ENCODE peak calls at places on chromosomes 5 and 9, in five cellular contexts. L is Panc1, W is psoas muscle, A is neural progenitor cell, X is ovary. E is an unnamed sample.

GRCh38 chr9:121691890-121692289 is 40.5 kb downstream of the DAB2IP start:
- DNase-seq in L (no peak), W (no peak), A (no peak), X (peak; percentile 47), E (no peak)

GRCh38 chr5:138241688-138242547 is 28.8 kb upstream of the CDC23 start:
- DNase-seq in A (peak; percentile 69), W (peak; percentile 57), L (no peak), X (no peak), E (no peak)

GRCh38 chr5:167261309-167262100 is 1029.9 kb upstream of the WWC1 start:
- DNase-seq in A (peak; percentile 21), L (no peak), W (no peak), X (no peak), E (no peak)

GRCh38 chr5:147464211-147464610 is 45.7 kb downstream of the DPYSL3 start:
- DNase-seq in L (no peak), X (no peak), W (no peak), A (peak; percentile 60), E (no peak)

GRCh38 chr9:92506184-92506857 is 24.0 kb upstream of the ASPN start:
- DNase-seq in A (no peak), L (no peak), X (peak; percentile 48), W (peak; percentile 62), E (no peak)

GRCh38 chr9:105191508-105192118 is 52.8 kb upstream of the SLC44A1 start:
- DNase-seq in W (no peak), L (no peak), A (no peak), X (no peak), E (no peak)

GRCh38 chr5:168089201-168089887 is 202.1 kb upstream of the WWC1 start:
- DNase-seq in W (no peak), A (no peak), X (no peak), L (no peak), E (no peak)

GRCh38 chr9:114497727-114498382 is 7.4 kb downstream of the WHRN start:
- DNase-seq in A (no peak), X (no peak), L (no peak), W (no peak), E (no peak)

GRCh38 chr5:25027016-25027415 is 382.2 kb upstream of the CDH10 start:
- DNase-seq in X (no peak), A (no peak), L (no peak), W (no peak), E (no peak)

GRCh38 chr9:113709721-113710120 is 166.4 kb upstream of the ZNF618 start:
- DNase-seq in W (no peak), A (no peak), L (no peak), X (no peak), E (no peak)

GRCh38 chr5:157387683-157388093 is 72.3 kb upstream of the NIPAL4 start:
- DNase-seq in A (no peak), X (peak; percentile 43), W (no peak), L (peak; percentile 46), E (no peak)

GRCh38 chr5:77232959-77233358 is 22.5 kb downstream of the PDE8B start:
- DNase-seq in W (no peak), X (no peak), L (no peak), A (no peak), E (no peak)

GRCh38 chr9:70936536-70936935 is 184.9 kb downstream of the TRPM3 start:
- DNase-seq in W (no peak), L (no peak), A (no peak), X (no peak), E (no peak)

GRCh38 chr9:124887832-124888231 is 25.9 kb downstream of the ARPC5L start:
- DNase-seq in X (no peak), L (no peak), W (no peak), A (peak; percentile 0), E (no peak)

GRCh38 chr5:130050585-130050984 is 146.3 kb downstream of the CHSY3 start:
- DNase-seq in L (no peak), X (no peak), A (no peak), W (no peak), E (no peak)

GRCh38 chr5:40486437-40487270 is 193.1 kb upstream of the PTGER4 start:
- DNase-seq in W (no peak), X (no peak), L (no peak), A (no peak), E (no peak)

GRCh38 chr5:1298067-1298551 is 3.2 kb upstream of the TERT start:
- DNase-seq in W (peak; percentile 36), L (no peak), X (no peak), A (no peak), E (peak; percentile 43)

GRCh38 chr5:65721050-65721774 is 697 bp downstream of the SGTB start:
- DNase-seq in L (no peak), W (peak; percentile 76), A (peak; percentile 50), X (peak; percentile 54), E (peak; percentile 64)

GRCh38 chr5:123921193-123921592 is 409.2 kb downstream of the CSNK1G3 start:
- DNase-seq in X (no peak), A (no peak), L (no peak), W (no peak), E (no peak)

GRCh38 chr9:108156270-108156998 is 666.9 kb upstream of the KLF4 start:
- DNase-seq in X (no peak), W (no peak), A (no peak), L (no peak), E (no peak)

GRCh38 chr5:97635553-97635952 is 452.5 kb upstream of the RIOK2 start:
- DNase-seq in X (no peak), A (no peak), L (no peak), W (no peak), E (no peak)

GRCh38 chr9:96071245-96072124 is 196.0 kb downstream of the ERCC6L2 start:
- DNase-seq in L (no peak), A (peak; percentile 67), X (no peak), W (no peak), E (no peak)

GRCh38 chr5:59660737-59661136 is 232.8 kb downstream of the PDE4D start:
- DNase-seq in A (no peak), W (no peak), X (no peak), L (no peak), E (no peak)

GRCh38 chr9:136539427-136540412 is 6.1 kb downstream of the NOTCH1 start:
- DNase-seq in L (no peak), A (no peak), W (peak; percentile 90), X (no peak), E (peak; percentile 96)

GRCh38 chr9:137811283-137811870 is 66.2 kb upstream of the CACNA1B start:
- DNase-seq in W (no peak), A (no peak), L (no peak), X (no peak), E (no peak)

GRCh38 chr9:120369608-120370220 is 210.3 kb downstream of the CDK5RAP2 start:
- DNase-seq in L (no peak), W (no peak), X (no peak), A (no peak), E (no peak)

GRCh38 chr9:127064335-127064734 is 58.1 kb downstream of the ANGPTL2 start:
- DNase-seq in A (no peak), W (no peak), X (no peak), L (no peak), E (no peak)

GRCh38 chr9:134720136-134720753 is 78.6 kb downstream of the COL5A1 start:
- DNase-seq in L (no peak), W (peak; percentile 39), X (no peak), A (no peak), E (no peak)

GRCh38 chr5:111127453-111128195 is 35.5 kb downstream of the WDR36 start:
- DNase-seq in W (no peak), X (no peak), A (no peak), L (no peak), E (no peak)

DNA sequence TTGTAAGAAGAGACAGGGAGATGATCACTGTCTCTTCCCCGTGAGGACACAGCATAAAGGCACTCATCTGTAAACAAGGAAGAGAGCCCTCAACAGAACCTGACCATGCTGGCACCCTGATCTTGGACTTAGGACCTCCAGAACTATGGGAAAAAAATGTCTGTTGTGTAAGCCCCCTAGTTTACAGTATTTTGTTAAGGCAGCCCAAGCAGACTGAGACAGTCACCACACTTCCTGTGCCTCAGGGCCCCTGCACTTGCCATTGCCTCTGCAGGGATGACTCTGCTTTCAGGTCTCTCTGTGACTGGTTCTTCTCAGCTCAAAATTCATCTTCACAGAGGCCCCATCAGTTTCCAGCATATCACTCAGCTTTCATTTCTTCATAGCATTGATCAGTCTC is 372.1 kb downstream of the TLE1 start:
- DNase-seq in L (no peak), X (no peak), W (no peak), A (no peak), E (no peak)
- H3K4me1 ChIP-seq in L (no peaks in the 10 kb centered on the region), X (no peaks in the 10 kb centered on the region), W (no peaks in the 10 kb centered on the region), A (no peaks in the 10 kb centered on the region), E (no peaks in the 10 kb centered on the region)

GRCh38 chr5:88480245-88480644 is 211.6 kb upstream of the TMEM161B start:
- DNase-seq in A (no peak), L (no peak), X (no peak), W (no peak), E (no peak)

GRCh38 chr5:88484367-88484766 is 215.7 kb upstream of the TMEM161B start:
- DNase-seq in A (no peak), L (no peak), X (no peak), W (no peak), E (no peak)

GRCh38 chr5:88486466-88486865 is 217.8 kb upstream of the TMEM161B start:
- DNase-seq in A (peak; percentile 24), X (no peak), W (no peak), L (no peak), E (no peak)

DNA sequence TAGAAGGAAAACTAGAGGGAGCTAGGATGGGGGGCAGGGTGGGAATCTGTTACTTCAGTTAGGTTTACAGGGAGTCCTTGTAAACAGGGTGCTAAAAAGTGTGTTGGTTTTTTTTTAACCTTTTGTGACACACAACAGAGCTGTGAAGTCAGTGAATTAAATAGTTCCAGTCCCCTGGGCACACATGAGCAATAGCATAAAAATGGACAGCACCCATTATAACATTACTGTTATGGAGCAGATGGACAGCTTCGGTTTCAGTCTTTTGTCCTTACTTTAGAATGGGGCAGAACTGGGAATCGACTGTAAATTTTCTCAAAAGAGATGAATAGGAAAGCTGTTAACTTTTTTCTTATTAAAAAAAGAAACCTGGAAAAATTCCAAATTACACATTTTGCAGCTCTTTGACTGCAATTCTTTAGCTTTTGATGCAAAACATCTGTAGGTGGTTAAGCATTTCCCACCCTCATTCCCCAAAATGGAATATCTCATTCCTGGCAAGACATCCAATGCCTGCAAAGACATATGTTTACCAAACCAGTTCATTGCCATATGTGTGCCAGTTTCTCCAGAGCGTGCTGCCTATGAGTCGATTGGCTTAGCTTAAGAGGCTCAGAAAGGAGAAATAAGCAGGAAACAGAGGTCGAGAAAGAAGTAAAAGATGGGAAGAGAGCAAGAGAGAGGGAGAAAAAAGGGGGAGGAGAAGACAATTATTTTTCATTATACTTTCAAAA is 212.3 kb upstream of the TMEM161B start:
- DNase-seq in X (no peak), A (no peak), L (no peak), W (no peak), E (no peak)
- H3K4me1 ChIP-seq in X (no peaks in the 10 kb centered on the region), A (peaks cover 25% of the 10 kb centered on the region), L (no peaks in the 10 kb centered on the region), W (no peaks in the 10 kb centered on the region), E (no peaks in the 10 kb centered on the region)

GRCh38 chr5:134577022-134577795 is 51.7 kb downstream of the JADE2 start:
- DNase-seq in L (no peak), A (no peak), W (peak; percentile 45), X (no peak), E (no peak)
- H3K4me1 ChIP-seq in L (peaks cover 20% of the 10 kb centered on the region), A (no peaks in the 10 kb centered on the region), W (peaks cover 28% of the 10 kb centered on the region), X (no peaks in the 10 kb centered on the region), E (peaks cover 50% of the 10 kb centered on the region)

DNA sequence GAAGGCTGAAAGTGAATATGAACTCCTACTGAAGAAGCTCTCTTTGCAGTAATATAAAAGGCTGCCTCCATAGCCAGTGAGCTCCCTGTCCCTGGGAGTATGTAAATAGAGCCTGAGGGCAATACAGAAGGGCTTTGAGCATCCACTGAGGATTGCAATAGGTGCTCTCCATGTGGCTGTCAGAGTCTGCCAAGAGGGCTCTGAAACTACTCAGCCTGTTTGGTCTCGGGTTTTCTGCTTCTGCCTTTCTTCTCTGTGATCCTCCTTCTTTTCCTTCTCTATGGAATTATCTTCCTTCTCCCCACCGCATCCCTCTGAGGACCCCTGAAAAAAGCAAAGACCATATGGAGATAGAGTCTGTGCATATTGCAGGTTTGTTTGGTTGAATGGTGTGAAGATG is 69.4 kb downstream of the PCDH1 start:
- DNase-seq in A (no peak), L (no peak), W (no peak), X (no peak), E (no peak)
- H3K4me1 ChIP-seq in A (peaks cover 56% of the 10 kb centered on the region), L (no peaks in the 10 kb centered on the region), W (peaks cover 7% of the 10 kb centered on the region), X (no peaks in the 10 kb centered on the region), E (peaks cover 14% of the 10 kb centered on the region)